ENCODE peak calls at places on chromosomes 5 and 9, in five cellular contexts. One of them, this sample, is unnamed.

GRCh38 chr5:30968971-30969370 is 224.5 kb upstream of the CDH6 start:
- DNase-seq in brain microvascular endothelial cell: peak; percentile 48
- DNase-seq in fibroblast of mammary gland: no peak
- DNase-seq in HFF-Myc: no peak
- DNase-seq in chondrocyte: no peak
- DNase-seq in this sample: no peak

GRCh38 chr5:74517700-74518099 is 122.8 kb downstream of the ENC1 start:
- DNase-seq in brain microvascular endothelial cell: peak; percentile 82
- DNase-seq in fibroblast of mammary gland: peak; percentile 91
- DNase-seq in HFF-Myc: no peak
- DNase-seq in chondrocyte: no peak
- DNase-seq in this sample: no peak

GRCh38 chr5:181189363-181189961 is 15.5 kb downstream of the TRIM7 start:
- DNase-seq in brain microvascular endothelial cell: no peak
- DNase-seq in fibroblast of mammary gland: peak; percentile 36
- DNase-seq in HFF-Myc: no peak
- DNase-seq in chondrocyte: no peak
- DNase-seq in this sample: no peak

GRCh38 chr5:173864126-173865075 is 23.7 kb upstream of the CPEB4 start:
- DNase-seq in brain microvascular endothelial cell: no peak
- DNase-seq in fibroblast of mammary gland: no peak
- DNase-seq in HFF-Myc: no peak
- DNase-seq in chondrocyte: no peak
- DNase-seq in this sample: no peak

GRCh38 chr5:173248481-173248880 is 13.5 kb upstream of the NKX2-5 start:
- DNase-seq in brain microvascular endothelial cell: no peak
- DNase-seq in fibroblast of mammary gland: no peak
- DNase-seq in HFF-Myc: no peak
- DNase-seq in chondrocyte: no peak
- DNase-seq in this sample: no peak

GRCh38 chr5:39447968-39448367 is 23.2 kb upstream of the DAB2 start:
- DNase-seq in brain microvascular endothelial cell: no peak
- DNase-seq in fibroblast of mammary gland: peak; percentile 11
- DNase-seq in HFF-Myc: no peak
- DNase-seq in chondrocyte: no peak
- DNase-seq in this sample: no peak

GRCh38 chr9:20078246-20078645 is 289.4 kb upstream of the SLC24A2 start:
- DNase-seq in brain microvascular endothelial cell: no peak
- DNase-seq in fibroblast of mammary gland: no peak
- DNase-seq in HFF-Myc: no peak
- DNase-seq in chondrocyte: no peak
- DNase-seq in this sample: no peak

GRCh38 chr9:4740373-4740622 is 704 bp downstream of the AK3 start:
- DNase-seq in brain microvascular endothelial cell: no peak
- DNase-seq in fibroblast of mammary gland: peak; percentile 39
- DNase-seq in HFF-Myc: no peak
- DNase-seq in chondrocyte: no peak
- DNase-seq in this sample: no peak

GRCh38 chr5:73896117-73896516 is 270.1 kb downstream of the ARHGEF28 start:
- DNase-seq in brain microvascular endothelial cell: no peak
- DNase-seq in fibroblast of mammary gland: no peak
- DNase-seq in HFF-Myc: no peak
- DNase-seq in chondrocyte: no peak
- DNase-seq in this sample: no peak

GRCh38 chr5:135737701-135738563 is 96.5 kb upstream of the SLC25A48 start:
- DNase-seq in brain microvascular endothelial cell: no peak
- DNase-seq in fibroblast of mammary gland: no peak
- DNase-seq in HFF-Myc: no peak
- DNase-seq in chondrocyte: no peak
- DNase-seq in this sample: no peak

GRCh38 chr9:91117959-91118651 is 243.6 kb downstream of the AUH start:
- DNase-seq in brain microvascular endothelial cell: peak; percentile 69
- DNase-seq in fibroblast of mammary gland: peak; percentile 88
- DNase-seq in HFF-Myc: peak; percentile 66
- DNase-seq in chondrocyte: peak; percentile 92
- DNase-seq in this sample: peak; percentile 93

GRCh38 chr9:112193562-112194288 is 18.6 kb upstream of the SUSD1 start:
- DNase-seq in brain microvascular endothelial cell: no peak
- DNase-seq in fibroblast of mammary gland: no peak
- DNase-seq in HFF-Myc: no peak
- DNase-seq in chondrocyte: no peak
- DNase-seq in this sample: no peak

GRCh38 chr5:158807-159447 is 32.4 kb upstream of the LRRC14B start:
- DNase-seq in brain microvascular endothelial cell: no peak
- DNase-seq in fibroblast of mammary gland: no peak
- DNase-seq in HFF-Myc: no peak
- DNase-seq in chondrocyte: peak; percentile 74
- DNase-seq in this sample: peak; percentile 44

GRCh38 chr5:181261320-181262085 is 560 bp upstream of the TRIM52 start:
- DNase-seq in brain microvascular endothelial cell: peak; percentile 51
- DNase-seq in fibroblast of mammary gland: peak; percentile 59
- DNase-seq in HFF-Myc: no peak
- DNase-seq in chondrocyte: no peak
- DNase-seq in this sample: no peak

GRCh38 chr5:90709323-90710148 is 150.9 kb downstream of the ADGRV1 start:
- DNase-seq in brain microvascular endothelial cell: peak; percentile 45
- DNase-seq in fibroblast of mammary gland: peak; percentile 47
- DNase-seq in HFF-Myc: peak; percentile 17
- DNase-seq in chondrocyte: no peak
- DNase-seq in this sample: no peak

GRCh38 chr9:93061791-93062299 is 3.3 kb downstream of the SUSD3 start:
- DNase-seq in brain microvascular endothelial cell: no peak
- DNase-seq in fibroblast of mammary gland: no peak
- DNase-seq in HFF-Myc: no peak
- DNase-seq in chondrocyte: no peak
- DNase-seq in this sample: no peak

GRCh38 chr9:93064392-93065124 is 6.1 kb downstream of the SUSD3 start:
- DNase-seq in brain microvascular endothelial cell: no peak
- DNase-seq in fibroblast of mammary gland: peak; percentile 38
- DNase-seq in HFF-Myc: no peak
- DNase-seq in chondrocyte: no peak
- DNase-seq in this sample: no peak

GRCh38 chr9:93061260-93061751 is 2.8 kb downstream of the SUSD3 start:
- DNase-seq in brain microvascular endothelial cell: no peak
- DNase-seq in fibroblast of mammary gland: no peak
- DNase-seq in HFF-Myc: no peak
- DNase-seq in chondrocyte: no peak
- DNase-seq in this sample: no peak

GRCh38 chr9:93060746-93061259 is 2.3 kb downstream of the SUSD3 start:
- DNase-seq in brain microvascular endothelial cell: no peak
- DNase-seq in fibroblast of mammary gland: peak; percentile 82
- DNase-seq in HFF-Myc: no peak
- DNase-seq in chondrocyte: no peak
- DNase-seq in this sample: no peak

GRCh38 chr9:93062364-93062763 is 3.9 kb downstream of the SUSD3 start:
- DNase-seq in brain microvascular endothelial cell: no peak
- DNase-seq in fibroblast of mammary gland: no peak
- DNase-seq in HFF-Myc: no peak
- DNase-seq in chondrocyte: no peak
- DNase-seq in this sample: peak; percentile 59
- TF ChIP-seq CTCF in brain microvascular endothelial cell: no peak
- TF ChIP-seq CTCF in fibroblast of mammary gland: no peak
- TF ChIP-seq CTCF in HFF-Myc: no peak
- TF ChIP-seq CTCF in chondrocyte: no peak
- TF ChIP-seq CTCF in this sample: no peak

GRCh38 chr5:16774806-16775205 is 158.0 kb upstream of the RETREG1 start:
- DNase-seq in brain microvascular endothelial cell: no peak
- DNase-seq in fibroblast of mammary gland: peak; percentile 59
- DNase-seq in HFF-Myc: peak; percentile 40
- DNase-seq in chondrocyte: no peak
- DNase-seq in this sample: no peak

GRCh38 chr5:16777432-16777831 is 158.7 kb downstream of the MYO10 start:
- DNase-seq in brain microvascular endothelial cell: no peak
- DNase-seq in fibroblast of mammary gland: no peak
- DNase-seq in HFF-Myc: no peak
- DNase-seq in chondrocyte: no peak
- DNase-seq in this sample: no peak

GRCh38 chr5:16773990-16774389 is 157.2 kb upstream of the RETREG1 start:
- DNase-seq in brain microvascular endothelial cell: no peak
- DNase-seq in fibroblast of mammary gland: peak; percentile 51
- DNase-seq in HFF-Myc: peak; percentile 26
- DNase-seq in chondrocyte: no peak
- DNase-seq in this sample: no peak

GRCh38 chr5:16782227-16782626 is 153.9 kb downstream of the MYO10 start:
- DNase-seq in brain microvascular endothelial cell: no peak
- DNase-seq in fibroblast of mammary gland: no peak
- DNase-seq in HFF-Myc: no peak
- DNase-seq in chondrocyte: no peak
- DNase-seq in this sample: no peak

GRCh38 chr5:16776611-16777251 is 159.4 kb downstream of the MYO10 start:
- DNase-seq in brain microvascular endothelial cell: no peak
- DNase-seq in fibroblast of mammary gland: peak; percentile 18
- DNase-seq in HFF-Myc: no peak
- DNase-seq in chondrocyte: no peak
- DNase-seq in this sample: no peak
- TF ChIP-seq CTCF in brain microvascular endothelial cell: peak; percentile 44
- TF ChIP-seq CTCF in fibroblast of mammary gland: peak; percentile 24
- TF ChIP-seq CTCF in HFF-Myc: peak; percentile 6
- TF ChIP-seq CTCF in chondrocyte: peak; percentile 69
- TF ChIP-seq CTCF in this sample: no peak

DNA sequence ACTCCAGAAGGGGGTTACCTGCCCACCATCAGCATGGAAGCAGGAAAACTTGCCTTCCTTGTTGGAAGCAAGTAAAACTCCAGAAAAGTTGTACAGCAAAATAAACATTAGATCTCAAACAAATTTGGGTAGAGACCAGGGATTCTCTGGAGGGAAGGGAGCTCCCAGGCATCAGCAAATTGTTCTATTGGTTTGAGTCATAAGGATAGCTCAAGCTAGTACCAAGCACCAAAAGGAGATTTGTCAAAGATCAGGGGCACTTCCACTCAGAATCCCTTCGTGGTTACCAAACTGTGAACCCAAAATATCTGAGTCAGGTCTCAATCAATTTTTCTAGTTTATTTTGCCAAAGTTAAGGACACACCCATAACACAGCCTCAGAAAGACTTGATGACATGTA is 37.8 kb downstream of the DNAJB5 start:
- DNase-seq in brain microvascular endothelial cell: no peak
- DNase-seq in fibroblast of mammary gland: no peak
- DNase-seq in HFF-Myc: no peak
- DNase-seq in chondrocyte: no peak
- DNase-seq in this sample: no peak
- TF ChIP-seq CTCF in brain microvascular endothelial cell: no peak
- TF ChIP-seq CTCF in fibroblast of mammary gland: no peak
- TF ChIP-seq CTCF in HFF-Myc: no peak
- TF ChIP-seq CTCF in chondrocyte: no peak
- TF ChIP-seq CTCF in this sample: no peak

GRCh38 chr5:6636293-6636692 is 3.1 kb downstream of the SRD5A1 start:
- DNase-seq in brain microvascular endothelial cell: no peak
- DNase-seq in fibroblast of mammary gland: no peak
- DNase-seq in HFF-Myc: no peak
- DNase-seq in chondrocyte: no peak
- DNase-seq in this sample: no peak
- TF ChIP-seq CTCF in brain microvascular endothelial cell: no peak
- TF ChIP-seq CTCF in fibroblast of mammary gland: no peak
- TF ChIP-seq CTCF in HFF-Myc: no peak
- TF ChIP-seq CTCF in chondrocyte: no peak
- TF ChIP-seq CTCF in this sample: no peak

This sample was measured in ascending aorta.